ENCODE peak calls at places on chromosomes 12 and 14, in six cellular contexts. One of them, this sample, is unnamed.
A peak's percentile ranks its signal among the peaks of the same experiment; 100 is the strongest.

GRCh38 chr12:116916122-116916521 is 5.4 kb downstream of the FBXW8 start:
- DNase-seq in head of caudate nucleus: no peak
- DNase-seq in left ventricle myocardium superior: no peak
- DNase-seq in nephron progenitor cell: no peak
- DNase-seq in CD14-positive monocyte: no peak
- DNase-seq in T-helper 9 cell: no peak
- DNase-seq in this sample: no peak

GRCh38 chr14:56150645-56151345 is 32.6 kb downstream of the PELI2 start:
- DNase-seq in head of caudate nucleus: no peak
- DNase-seq in left ventricle myocardium superior: no peak
- DNase-seq in nephron progenitor cell: no peak
- DNase-seq in CD14-positive monocyte: no peak
- DNase-seq in T-helper 9 cell: no peak
- DNase-seq in this sample: no peak

GRCh38 chr12:6735448-6736191 is 11.8 kb downstream of the COPS7A start:
- DNase-seq in head of caudate nucleus: peak; percentile 76
- DNase-seq in left ventricle myocardium superior: peak; percentile 81
- DNase-seq in nephron progenitor cell: peak; percentile 54
- DNase-seq in CD14-positive monocyte: peak; percentile 63
- DNase-seq in T-helper 9 cell: no peak
- DNase-seq in this sample: no peak

GRCh38 chr12:57657744-57658143 is 24.7 kb upstream of the B4GALNT1 start:
- DNase-seq in head of caudate nucleus: no peak
- DNase-seq in left ventricle myocardium superior: no peak
- DNase-seq in nephron progenitor cell: no peak
- DNase-seq in CD14-positive monocyte: no peak
- DNase-seq in T-helper 9 cell: no peak
- DNase-seq in this sample: no peak

GRCh38 chr12:29155079-29155478 is 6.0 kb downstream of the FAR2 start:
- DNase-seq in head of caudate nucleus: no peak
- DNase-seq in left ventricle myocardium superior: no peak
- DNase-seq in nephron progenitor cell: no peak
- DNase-seq in CD14-positive monocyte: no peak
- DNase-seq in T-helper 9 cell: no peak
- DNase-seq in this sample: no peak

GRCh38 chr14:71824816-71825215 is 107.4 kb upstream of the RGS6 start:
- DNase-seq in head of caudate nucleus: no peak
- DNase-seq in left ventricle myocardium superior: no peak
- DNase-seq in nephron progenitor cell: no peak
- DNase-seq in CD14-positive monocyte: no peak
- DNase-seq in T-helper 9 cell: no peak
- DNase-seq in this sample: no peak

GRCh38 chr12:3661028-3661427 is 91.9 kb downstream of the CRACR2A start:
- DNase-seq in head of caudate nucleus: no peak
- DNase-seq in left ventricle myocardium superior: no peak
- DNase-seq in nephron progenitor cell: no peak
- DNase-seq in CD14-positive monocyte: no peak
- DNase-seq in T-helper 9 cell: no peak
- DNase-seq in this sample: no peak

GRCh38 chr14:87133073-87133815 is 859.7 kb downstream of the GALC start:
- DNase-seq in head of caudate nucleus: no peak
- DNase-seq in left ventricle myocardium superior: peak; percentile 36
- DNase-seq in nephron progenitor cell: no peak
- DNase-seq in CD14-positive monocyte: no peak
- DNase-seq in T-helper 9 cell: no peak
- DNase-seq in this sample: no peak

GRCh38 chr12:1810201-1810930 is 10.0 kb upstream of the LRTM2 start:
- DNase-seq in head of caudate nucleus: no peak
- DNase-seq in left ventricle myocardium superior: peak; percentile 13
- DNase-seq in nephron progenitor cell: no peak
- DNase-seq in CD14-positive monocyte: no peak
- DNase-seq in T-helper 9 cell: no peak
- DNase-seq in this sample: no peak

GRCh38 chr12:131282292-131283080 is 328.8 kb downstream of the ADGRD1 start:
- DNase-seq in head of caudate nucleus: peak; percentile 2
- DNase-seq in left ventricle myocardium superior: no peak
- DNase-seq in nephron progenitor cell: no peak
- DNase-seq in CD14-positive monocyte: peak; percentile 18
- DNase-seq in T-helper 9 cell: no peak
- DNase-seq in this sample: no peak

GRCh38 chr14:98956616-98957015 is 315.4 kb downstream of the BCL11B start:
- DNase-seq in head of caudate nucleus: no peak
- DNase-seq in left ventricle myocardium superior: no peak
- DNase-seq in nephron progenitor cell: no peak
- DNase-seq in CD14-positive monocyte: no peak
- DNase-seq in T-helper 9 cell: no peak
- DNase-seq in this sample: no peak

GRCh38 chr12:46555379-46555778 is 182.8 kb upstream of the SLC38A2 start:
- DNase-seq in head of caudate nucleus: no peak
- DNase-seq in left ventricle myocardium superior: no peak
- DNase-seq in nephron progenitor cell: no peak
- DNase-seq in CD14-positive monocyte: no peak
- DNase-seq in T-helper 9 cell: no peak
- DNase-seq in this sample: no peak

GRCh38 chr12:1790470-1790869 is 29.9 kb upstream of the LRTM2 start:
- DNase-seq in head of caudate nucleus: no peak
- DNase-seq in left ventricle myocardium superior: no peak
- DNase-seq in nephron progenitor cell: no peak
- DNase-seq in CD14-positive monocyte: no peak
- DNase-seq in T-helper 9 cell: no peak
- DNase-seq in this sample: no peak

GRCh38 chr12:97745406-97746101 is 282.9 kb downstream of the RMST start:
- DNase-seq in head of caudate nucleus: no peak
- DNase-seq in left ventricle myocardium superior: no peak
- DNase-seq in nephron progenitor cell: no peak
- DNase-seq in CD14-positive monocyte: no peak
- DNase-seq in T-helper 9 cell: no peak
- DNase-seq in this sample: no peak

GRCh38 chr12:6072302-6072752 is 52.1 kb downstream of the VWF start:
- DNase-seq in head of caudate nucleus: no peak
- DNase-seq in left ventricle myocardium superior: no peak
- DNase-seq in nephron progenitor cell: no peak
- DNase-seq in CD14-positive monocyte: no peak
- DNase-seq in T-helper 9 cell: no peak
- DNase-seq in this sample: no peak

GRCh38 chr12:12883369-12884001 is 7.9 kb upstream of the GPRC5A start:
- DNase-seq in head of caudate nucleus: no peak
- DNase-seq in left ventricle myocardium superior: no peak
- DNase-seq in nephron progenitor cell: no peak
- DNase-seq in CD14-positive monocyte: no peak
- DNase-seq in T-helper 9 cell: no peak
- DNase-seq in this sample: no peak

GRCh38 chr14:44108601-44109000 is 398.5 kb downstream of the FSCB start:
- DNase-seq in head of caudate nucleus: no peak
- DNase-seq in left ventricle myocardium superior: no peak
- DNase-seq in nephron progenitor cell: no peak
- DNase-seq in CD14-positive monocyte: no peak
- DNase-seq in T-helper 9 cell: no peak
- DNase-seq in this sample: no peak

GRCh38 chr14:30193791-30194407 is 266.3 kb upstream of the PRKD1 start:
- DNase-seq in head of caudate nucleus: no peak
- DNase-seq in left ventricle myocardium superior: no peak
- DNase-seq in nephron progenitor cell: no peak
- DNase-seq in CD14-positive monocyte: no peak
- DNase-seq in T-helper 9 cell: no peak
- DNase-seq in this sample: no peak

GRCh38 chr12:94250130-94250529 is 101.8 kb downstream of the PLXNC1 start:
- DNase-seq in head of caudate nucleus: no peak
- DNase-seq in left ventricle myocardium superior: no peak
- DNase-seq in nephron progenitor cell: no peak
- DNase-seq in CD14-positive monocyte: no peak
- DNase-seq in T-helper 9 cell: no peak
- DNase-seq in this sample: no peak

GRCh38 chr14:102058931-102059330 is 27.9 kb downstream of the HSP90AA1 start:
- DNase-seq in head of caudate nucleus: no peak
- DNase-seq in left ventricle myocardium superior: no peak
- DNase-seq in nephron progenitor cell: no peak
- DNase-seq in CD14-positive monocyte: no peak
- DNase-seq in T-helper 9 cell: no peak
- DNase-seq in this sample: no peak

GRCh38 chr12:32248594-32249140 is 142.0 kb downstream of the BICD1 start:
- DNase-seq in head of caudate nucleus: no peak
- DNase-seq in left ventricle myocardium superior: no peak
- DNase-seq in nephron progenitor cell: no peak
- DNase-seq in CD14-positive monocyte: no peak
- DNase-seq in T-helper 9 cell: no peak
- DNase-seq in this sample: no peak

GRCh38 chr14:92463141-92463540 is 50.4 kb upstream of the RIN3 start:
- DNase-seq in head of caudate nucleus: no peak
- DNase-seq in left ventricle myocardium superior: no peak
- DNase-seq in nephron progenitor cell: no peak
- DNase-seq in CD14-positive monocyte: no peak
- DNase-seq in T-helper 9 cell: no peak
- DNase-seq in this sample: no peak

GRCh38 chr12:50715174-50715573 is 48.7 kb upstream of the ATF1 start:
- DNase-seq in head of caudate nucleus: no peak
- DNase-seq in left ventricle myocardium superior: no peak
- DNase-seq in nephron progenitor cell: no peak
- DNase-seq in CD14-positive monocyte: no peak
- DNase-seq in T-helper 9 cell: no peak
- DNase-seq in this sample: no peak

GRCh38 chr12:132718644-132719043 is 8.0 kb downstream of the PGAM5 start:
- DNase-seq in head of caudate nucleus: no peak
- DNase-seq in left ventricle myocardium superior: no peak
- DNase-seq in nephron progenitor cell: no peak
- DNase-seq in CD14-positive monocyte: no peak
- DNase-seq in T-helper 9 cell: no peak
- DNase-seq in this sample: no peak

GRCh38 chr14:55151601-55152000 is 22.5 kb downstream of the LGALS3 start:
- DNase-seq in head of caudate nucleus: no peak
- DNase-seq in left ventricle myocardium superior: no peak
- DNase-seq in nephron progenitor cell: no peak
- DNase-seq in CD14-positive monocyte: no peak
- DNase-seq in T-helper 9 cell: no peak
- DNase-seq in this sample: no peak

GRCh38 chr12:32666510-32666909 is 12.6 kb upstream of the DNM1L start:
- DNase-seq in head of caudate nucleus: no peak
- DNase-seq in left ventricle myocardium superior: no peak
- DNase-seq in nephron progenitor cell: no peak
- DNase-seq in CD14-positive monocyte: no peak
- DNase-seq in T-helper 9 cell: no peak
- DNase-seq in this sample: no peak

This sample was measured in SIG-M5.